ENCODE peak calls at places on chromosomes 5 and 9, in seven cellular contexts. Y is transverse colon, X is sigmoid colon, E is NB4, Z is tibial nerve, I is breast epithelium, P is lower leg skin. M is an unnamed sample.
A peak's percentile ranks its signal among the peaks of the same experiment; 100 is the strongest.

GRCh38 chr5:139908749-139909148 is 113.1 kb downstream of the PSD2 start:
- DNase-seq in Y (no peak), X (peak; percentile 63), E (peak; percentile 45), Z (no peak), I (peak; percentile 57), P (peak; percentile 83), M (no peak)

GRCh38 chr9:127162567-127163365 is 40.3 kb upstream of the ANGPTL2 start:
- DNase-seq in Y (no peak), X (peak; percentile 50), E (no peak), Z (no peak), I (no peak), P (peak; percentile 65), M (no peak)

GRCh38 chr9:96478829-96479371 is 28.9 kb downstream of the HABP4 start:
- DNase-seq in Y (no peak), X (no peak), E (no peak), Z (no peak), I (no peak), P (no peak), M (no peak)

GRCh38 chr5:90866915-90867715 is 308.5 kb downstream of the ADGRV1 start:
- DNase-seq in Y (no peak), X (no peak), E (no peak), Z (no peak), I (no peak), P (peak; percentile 77), M (peak; percentile 79)

GRCh38 chr5:42870882-42871418 is 59.3 kb upstream of the SELENOP start:
- DNase-seq in Y (peak; percentile 40), X (no peak), E (no peak), Z (no peak), I (no peak), P (no peak), M (peak; percentile 4)

GRCh38 chr5:16712178-16712577 is 95.4 kb upstream of the RETREG1 start:
- DNase-seq in Y (no peak), X (no peak), E (no peak), Z (no peak), I (no peak), P (no peak), M (no peak)

GRCh38 chr5:31208043-31208442 is 14.6 kb downstream of the CDH6 start:
- DNase-seq in Y (no peak), X (no peak), E (no peak), Z (no peak), I (no peak), P (no peak), M (no peak)

GRCh38 chr5:159135896-159136531 is 36.3 kb upstream of the EBF1 start:
- DNase-seq in Y (no peak), X (no peak), E (no peak), Z (no peak), I (no peak), P (no peak), M (no peak)

GRCh38 chr9:99140685-99141314 is 35.9 kb downstream of the TGFBR1 start:
- DNase-seq in Y (peak; percentile 29), X (peak; percentile 78), E (peak; percentile 67), Z (peak; percentile 43), I (no peak), P (no peak), M (peak; percentile 64)

GRCh38 chr5:101370240-101370639 is 467.2 kb upstream of the ST8SIA4 start:
- DNase-seq in Y (no peak), X (no peak), E (no peak), Z (no peak), I (no peak), P (no peak), M (no peak)

GRCh38 chr5:173412566-173412965 is 84.4 kb upstream of the STC2 start:
- DNase-seq in Y (no peak), X (peak; percentile 64), E (no peak), Z (no peak), I (no peak), P (no peak), M (no peak)

GRCh38 chr5:982377-983237 is 26.0 kb upstream of the NKD2 start:
- DNase-seq in Y (no peak), X (peak; percentile 67), E (no peak), Z (no peak), I (peak; percentile 17), P (no peak), M (no peak)

GRCh38 chr9:134226221-134226930 is 62.0 kb upstream of the RNU6ATAC start:
- DNase-seq in Y (peak; percentile 46), X (no peak), E (peak; percentile 68), Z (no peak), I (no peak), P (no peak), M (no peak)

GRCh38 chr5:135832941-135833340 is 1.5 kb upstream of the SLC25A48 start:
- DNase-seq in Y (no peak), X (no peak), E (no peak), Z (no peak), I (no peak), P (no peak), M (no peak)

GRCh38 chr5:145443366-145443765 is 391.8 kb downstream of the PRELID2 start:
- DNase-seq in Y (no peak), X (no peak), E (no peak), Z (no peak), I (no peak), P (no peak), M (no peak)

GRCh38 chr9:16727452-16728127 is 142.9 kb downstream of the BNC2 start:
- DNase-seq in Y (no peak), X (no peak), E (peak; percentile 43), Z (no peak), I (no peak), P (no peak), M (no peak)

GRCh38 chr9:16726023-16726422 is 144.4 kb downstream of the BNC2 start:
- DNase-seq in Y (no peak), X (no peak), E (peak; percentile 61), Z (no peak), I (no peak), P (no peak), M (no peak)

GRCh38 chr9:16728128-16728505 is 142.4 kb downstream of the BNC2 start:
- DNase-seq in Y (no peak), X (no peak), E (peak; percentile 22), Z (no peak), I (no peak), P (no peak), M (no peak)

GRCh38 chr9:16725066-16725465 is 145.4 kb downstream of the BNC2 start:
- DNase-seq in Y (no peak), X (no peak), E (no peak), Z (no peak), I (no peak), P (no peak), M (no peak)

DNA sequence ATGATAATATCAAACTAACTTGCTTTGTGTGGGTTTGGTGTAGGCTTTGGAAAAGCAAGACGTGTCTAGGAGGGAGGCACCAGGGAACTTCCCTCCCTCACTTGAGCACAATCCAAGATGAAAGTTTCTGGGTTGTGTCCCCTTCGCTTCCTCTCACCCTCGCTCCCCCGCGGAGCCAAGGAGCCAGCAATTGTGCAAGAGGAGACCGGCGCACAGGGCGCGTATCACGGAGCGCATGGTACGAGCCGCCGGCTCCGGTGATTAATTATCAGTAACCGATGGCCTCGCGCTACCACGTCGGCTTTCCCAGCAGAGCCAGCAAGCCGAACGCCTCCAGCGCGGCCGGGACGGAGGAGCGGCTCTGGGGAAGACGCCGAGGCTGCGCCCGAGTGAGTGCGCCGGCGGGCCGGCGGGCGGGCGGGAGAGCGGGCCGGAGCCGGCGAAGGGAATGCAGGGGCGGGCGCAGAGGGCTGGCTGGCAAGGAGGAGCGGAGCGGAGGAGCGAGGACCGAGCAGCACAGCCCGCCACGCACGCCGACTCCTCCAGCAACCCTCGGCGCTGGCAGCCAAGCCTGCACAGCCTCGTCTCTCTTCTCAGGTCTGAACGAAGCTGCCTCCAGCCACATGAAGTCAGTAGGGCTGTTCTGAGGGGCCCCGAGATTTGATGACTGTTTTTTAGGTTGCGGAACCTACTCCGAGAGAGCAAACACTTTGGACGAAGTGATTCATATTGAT is 143.6 kb downstream of the BNC2 start:
- DNase-seq in Y (peak; percentile 66), X (peak; percentile 95), E (peak; percentile 97), Z (peak; percentile 79), I (peak; percentile 30), P (peak; percentile 96), M (no peak)
- TF ChIP-seq POLR2A in Y (peak; percentile 35), X (peak; percentile 5), E (peak; percentile 41), Z (peak; percentile 45), I (no peak), P (no peak), M (no peak)

DNA sequence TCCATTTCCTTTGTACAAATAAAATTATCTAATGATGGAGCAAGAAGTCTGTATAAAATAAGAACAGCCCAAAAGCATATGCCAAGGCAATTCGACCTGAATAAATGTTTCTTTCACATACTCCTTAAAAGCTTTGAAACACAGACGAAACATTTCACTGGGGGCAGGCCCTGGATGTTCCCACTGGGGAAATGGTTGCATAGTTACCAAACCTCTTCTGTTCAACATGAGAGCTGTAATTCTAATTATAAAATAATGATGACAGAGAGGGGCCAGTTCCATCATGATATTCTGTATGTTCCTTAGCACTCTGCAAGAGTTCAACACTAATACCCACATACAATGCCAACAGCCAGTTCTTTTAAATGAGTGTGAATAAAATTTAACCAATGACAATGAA is 111.6 kb upstream of the APC start:
- DNase-seq in Y (no peak), X (no peak), E (no peak), Z (no peak), I (no peak), P (no peak), M (no peak)
- TF ChIP-seq POLR2A in Y (no peak), X (no peak), E (no peak), Z (no peak), I (no peak), P (no peak), M (no peak)

GRCh38 chr5:119680080-119680479 is 50.7 kb downstream of the FAM170A start:
- DNase-seq in Y (no peak), X (no peak), E (no peak), Z (no peak), I (no peak), P (no peak), M (no peak)

GRCh38 chr5:119682372-119682771 is 53.0 kb downstream of the FAM170A start:
- DNase-seq in Y (no peak), X (no peak), E (no peak), Z (no peak), I (no peak), P (no peak), M (no peak)

GRCh38 chr5:119681734-119682133 is 52.4 kb downstream of the FAM170A start:
- DNase-seq in Y (no peak), X (no peak), E (peak; percentile 2), Z (no peak), I (no peak), P (no peak), M (no peak)

DNA sequence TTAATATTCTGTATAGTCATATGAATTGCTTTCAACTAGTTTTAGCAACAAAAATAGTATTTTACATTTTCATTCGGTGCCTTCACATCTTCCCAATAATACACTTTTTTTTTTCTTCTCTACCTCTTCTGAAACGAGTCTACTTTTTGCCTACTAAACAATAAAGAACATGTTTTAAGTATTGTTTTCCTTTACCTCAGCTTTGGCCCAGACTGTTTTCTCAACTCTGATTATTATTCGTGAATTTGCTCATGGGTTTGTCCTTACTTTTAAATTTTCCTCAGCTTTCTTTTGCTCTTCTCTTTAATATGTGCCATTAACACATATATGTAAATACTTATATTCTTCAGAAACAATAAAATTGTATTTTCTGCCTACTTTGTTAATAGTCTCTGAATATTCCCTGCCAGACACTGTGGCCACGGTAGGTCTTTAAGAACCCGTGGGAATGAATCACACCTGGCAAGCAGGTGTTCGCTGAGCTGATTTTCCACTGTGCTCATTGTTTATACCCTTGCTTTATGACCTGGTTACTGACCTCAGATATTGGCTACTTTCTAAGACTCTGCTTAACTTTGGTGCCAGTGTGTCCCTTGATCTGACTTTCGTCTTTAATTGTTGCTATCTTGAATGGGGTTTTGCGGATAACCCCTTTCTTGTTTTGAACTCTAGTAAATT is 49.1 kb downstream of the FAM170A start:
- DNase-seq in Y (no peak), X (no peak), E (no peak), Z (no peak), I (no peak), P (no peak), M (no peak)
- TF ChIP-seq POLR2A in Y (no peak), X (no peak), E (no peak), Z (no peak), I (no peak), P (no peak), M (no peak)

GRCh38 chr5:40618926-40619325 is 60.8 kb upstream of the PTGER4 start:
- DNase-seq in Y (no peak), X (no peak), E (no peak), Z (no peak), I (no peak), P (no peak), M (no peak)
- TF ChIP-seq POLR2A in Y (no peak), X (no peak), E (no peak), Z (no peak), I (no peak), P (no peak), M (no peak)

M was measured in erythroblast.